ENCODE peak calls at places on chromosomes 12 and 14, in eight cellular contexts. U is AG04450, F is fibroblast of pulmonary artery, B is pancreas, M is testis, K is SK-N-SH, T is H9, L is astrocyte. X is an unnamed sample.

GRCh38 chr14:95741051-95741490 is 27.1 kb upstream of the TCL1A start:
- DNase-seq in B (no peak), F (no peak), T (no peak), U (no peak), K (no peak), L (no peak), M (no peak), X (no peak)

GRCh38 chr12:14256139-14256538 is 109.3 kb upstream of the ATF7IP start:
- DNase-seq in B (no peak), M (no peak), U (no peak), K (no peak), T (no peak), F (peak), L (peak), X (peak)

GRCh38 chr12:92019491-92020277 is 126.0 kb downstream of the BTG1 start:
- DNase-seq in U (no peak), F (no peak), T (no peak), L (no peak), M (no peak), B (no peak), K (no peak), X (no peak)

GRCh38 chr14:91413547-91414474 is 3.8 kb downstream of the CCDC88C start:
- DNase-seq in T (peak), U (no peak), K (no peak), L (no peak), M (no peak), F (no peak), B (peak), X (no peak)

GRCh38 chr14:51823706-51824105 is 36.7 kb upstream of the GNG2 start:
- DNase-seq in B (no peak), K (no peak), M (no peak), L (no peak), U (no peak), F (no peak), T (no peak), X (no peak)

GRCh38 chr12:89574736-89575208 is 48.9 kb upstream of the POC1B start:
- DNase-seq in F (peak), K (no peak), M (peak), U (peak), T (no peak), L (peak), B (no peak), X (peak)

GRCh38 chr14:69270795-69271708 is 11.1 kb downstream of the GALNT16 start:
- DNase-seq in T (no peak), U (no peak), M (no peak), B (no peak), L (peak), F (no peak), K (no peak), X (no peak)

GRCh38 chr12:75781532-75782046 is 250.0 kb downstream of the PHLDA1 start:
- DNase-seq in K (no peak), T (no peak), U (no peak), B (no peak), L (peak), M (no peak), F (peak), X (peak)

GRCh38 chr14:80275208-80275850 is 64.0 kb upstream of the DIO2 start:
- DNase-seq in K (no peak), F (peak), B (no peak), M (no peak), L (peak), T (no peak), U (no peak), X (peak)

GRCh38 chr14:71141701-71142374 is 234.6 kb downstream of the PCNX1 start:
- DNase-seq in M (no peak), T (no peak), K (no peak), B (no peak), U (no peak), L (peak), F (peak), X (peak)

GRCh38 chr14:64682173-64682710 is 22.0 kb upstream of the PLEKHG3 start:
- DNase-seq in B (peak), L (peak), F (peak), U (no peak), K (no peak), M (peak), T (peak), X (peak)

GRCh38 chr12:124545508-124546418 is 21.6 kb downstream of the NCOR2 start:
- DNase-seq in F (no peak), T (no peak), M (no peak), L (peak), B (peak), K (no peak), U (no peak), X (no peak)

GRCh38 chr12:78060186-78060585 is 229.5 kb downstream of the NAV3 start:
- DNase-seq in L (peak), K (no peak), T (no peak), B (no peak), U (peak), M (no peak), F (peak), X (peak)

GRCh38 chr12:109462868-109463692 is 14.0 kb downstream of the KCTD10 start:
- DNase-seq in T (peak), M (peak), K (peak), U (peak), L (peak), F (peak), B (no peak), X (peak)

GRCh38 chr12:12572659-12573058 is 10.0 kb upstream of the DUSP16 start:
- DNase-seq in L (no peak), U (no peak), F (no peak), B (no peak), M (no peak), T (no peak), K (no peak), X (no peak)

GRCh38 chr12:22765731-22766130 is 140.8 kb downstream of the ETNK1 start:
- DNase-seq in K (no peak), T (no peak), L (no peak), U (no peak), M (no peak), F (no peak), B (no peak), X (no peak)

DNA sequence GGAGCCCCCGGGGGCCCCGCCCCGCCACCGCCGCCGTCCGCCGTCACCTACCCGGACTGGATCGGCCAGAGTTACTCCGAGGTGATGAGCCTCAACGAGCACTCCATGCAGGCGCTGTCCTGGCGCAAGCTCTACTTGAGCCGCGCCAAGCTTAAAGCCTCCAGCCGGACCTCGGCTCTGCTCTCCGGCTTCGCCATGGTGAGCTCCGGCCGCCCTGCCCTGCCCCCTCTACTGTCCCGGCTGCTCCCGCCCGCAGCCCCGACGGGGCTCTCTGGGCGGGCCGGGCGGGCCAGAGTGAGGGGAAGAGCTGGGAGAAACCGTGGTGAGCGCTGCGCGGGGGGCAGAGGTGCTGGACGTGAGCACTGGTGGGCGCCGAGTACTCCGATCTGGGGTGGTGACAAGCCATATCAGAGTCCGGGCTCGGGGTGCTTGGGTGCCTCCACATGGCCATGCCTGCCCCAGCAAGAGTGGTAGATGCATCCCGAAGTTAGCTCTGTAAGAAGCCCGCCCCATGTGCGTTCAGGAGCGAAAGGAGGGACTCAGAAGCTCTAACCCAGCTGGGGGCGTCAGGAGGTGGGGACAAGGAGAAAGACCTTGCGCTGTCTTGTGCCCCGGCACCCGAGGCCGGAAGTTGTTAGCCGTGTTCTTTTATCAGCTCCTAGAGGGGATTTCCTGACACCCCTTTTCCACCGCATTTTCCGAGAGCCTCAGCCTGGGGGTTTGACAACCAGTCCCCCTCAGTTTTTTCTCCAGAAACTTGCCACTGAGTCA is 708 bp downstream of the ORAI1 start:
- DNase-seq in L (peak), K (peak), T (peak), M (peak), F (peak), U (no peak), B (peak), X (peak)
- TF ChIP-seq CTCF in L (no peak), K (peak), T (no peak), M (no peak), F (no peak), U (peak), B (no peak), X (no peak)

GRCh38 chr14:89337161-89337560 is 79.9 kb downstream of the FOXN3 start:
- DNase-seq in K (no peak), B (no peak), U (no peak), L (no peak), T (no peak), M (no peak), F (no peak), X (no peak)

GRCh38 chr14:89339579-89339978 is 77.5 kb downstream of the FOXN3 start:
- DNase-seq in F (peak), M (no peak), B (no peak), K (no peak), L (no peak), T (no peak), U (no peak), X (no peak)

GRCh38 chr14:89337912-89338311 is 79.1 kb downstream of the FOXN3 start:
- DNase-seq in M (peak), B (no peak), U (no peak), F (peak), T (no peak), L (no peak), K (no peak), X (no peak)

GRCh38 chr14:89339158-89339557 is 77.9 kb downstream of the FOXN3 start:
- DNase-seq in L (no peak), F (no peak), T (no peak), K (no peak), B (no peak), M (no peak), U (no peak), X (no peak)

DNA sequence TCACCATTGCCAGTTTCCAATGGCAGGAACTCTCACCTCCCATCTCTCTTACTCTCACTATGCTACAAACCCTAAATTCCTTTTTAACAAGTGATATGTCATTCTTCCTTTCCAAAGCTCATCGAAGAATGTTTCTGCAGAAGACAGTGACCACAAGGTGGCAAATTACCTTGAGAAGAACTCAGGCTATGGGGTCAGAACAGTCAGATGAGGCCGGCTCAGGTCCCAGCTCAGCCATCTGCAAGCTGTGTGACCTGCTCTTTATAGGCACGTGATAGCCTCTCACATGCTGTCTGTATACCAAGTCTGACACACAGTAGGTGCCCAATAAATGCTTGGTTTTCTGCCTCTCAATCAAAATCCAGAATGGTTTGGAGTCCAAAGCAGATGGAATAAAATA is 80.7 kb downstream of the FOXN3 start:
- DNase-seq in B (no peak), L (no peak), M (no peak), T (no peak), K (no peak), U (no peak), F (no peak), X (no peak)
- TF ChIP-seq CTCF in B (no peak), L (no peak), M (no peak), T (peak), K (no peak), U (no peak), F (no peak), X (no peak)

DNA sequence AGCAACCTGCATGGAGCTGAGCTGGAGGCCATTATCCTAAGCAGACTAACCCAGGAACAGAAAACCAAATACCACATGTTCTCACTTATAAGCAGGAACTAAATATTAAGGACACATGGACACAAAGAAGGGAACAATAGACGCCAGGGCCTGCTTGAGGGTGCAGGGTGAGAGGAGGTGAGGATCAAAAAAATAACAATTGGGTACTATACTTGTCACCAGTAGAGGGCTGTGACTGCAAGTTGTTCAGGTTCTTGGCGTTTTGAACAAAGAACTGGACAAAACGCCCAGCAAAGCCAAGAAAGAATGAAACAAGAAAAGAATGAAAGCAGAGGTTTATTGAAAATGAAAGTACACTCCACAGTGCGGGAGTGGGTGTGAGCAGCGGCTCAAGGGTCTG is 208.5 kb upstream of the NEDD1 start:
- DNase-seq in U (no peak), F (no peak), B (no peak), K (no peak), L (no peak), M (no peak), T (no peak), X (no peak)
- TF ChIP-seq CTCF in U (peak), F (peak), B (no peak), K (peak), L (no peak), M (no peak), T (peak), X (peak)

GRCh38 chr12:107317751-107318553 is 224.6 kb upstream of the CRY1 start:
- DNase-seq in K (peak), B (peak), F (peak), T (peak), U (peak), M (peak), L (peak), X (no peak)
- TF ChIP-seq CTCF in K (no peak), B (no peak), F (no peak), T (peak), U (peak), M (no peak), L (peak), X (no peak)

DNA sequence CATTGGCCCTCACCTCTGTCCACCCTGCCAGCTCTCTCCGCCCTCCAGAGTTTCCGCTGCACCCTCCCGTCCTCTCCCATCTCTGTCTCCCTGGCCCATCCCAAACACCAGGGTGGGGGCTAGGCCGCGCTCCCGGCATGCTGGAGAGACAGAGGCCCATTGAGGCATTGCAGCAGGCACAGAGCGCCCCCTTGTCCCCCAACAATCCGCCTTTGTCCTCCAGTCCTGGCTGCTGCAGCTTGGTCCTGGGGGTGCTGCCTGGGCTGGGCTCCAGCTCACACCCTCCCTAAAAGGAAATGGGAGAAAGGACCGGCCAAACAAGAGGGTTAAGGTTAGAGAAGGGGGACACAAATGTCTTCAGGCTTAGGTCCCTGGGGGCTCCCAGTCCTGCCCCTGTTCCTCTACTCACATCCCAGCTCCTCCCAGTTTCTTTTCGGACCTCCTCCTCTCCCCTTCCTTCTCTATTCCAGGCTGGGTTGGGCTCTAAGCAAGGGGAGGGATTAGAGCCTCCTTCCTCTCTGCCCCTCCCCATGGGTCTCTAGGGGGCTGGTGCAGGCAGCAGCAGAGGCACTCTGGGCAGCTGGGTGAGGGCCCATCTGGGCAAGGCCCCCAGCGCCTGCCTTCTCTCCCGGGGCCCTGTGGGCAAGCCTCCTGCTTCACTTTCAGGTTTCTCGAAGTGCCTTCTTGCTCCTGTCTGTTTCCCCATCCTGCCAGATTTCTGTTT is at the start of gene CMTM5:
- DNase-seq in L (no peak), B (no peak), U (no peak), T (peak), K (no peak), F (no peak), M (no peak), X (no peak)
- TF ChIP-seq CTCF in L (no peak), B (no peak), U (no peak), T (no peak), K (no peak), F (no peak), M (no peak), X (no peak)

GRCh38 chr14:93207468-93208308 is 632 bp downstream of the UBR7 start:
- DNase-seq in U (no peak), K (peak), L (peak), F (peak), M (peak), T (no peak), B (peak), X (peak)
- TF ChIP-seq CTCF in U (peak), K (peak), L (no peak), F (peak), M (peak), T (peak), B (no peak), X (peak)

GRCh38 chr12:93127582-93128331 is 198.7 kb upstream of the EEA1 start:
- DNase-seq in L (peak), T (peak), F (peak), B (no peak), M (peak), K (no peak), U (peak), X (peak)
- TF ChIP-seq CTCF in L (no peak), T (peak), F (peak), B (no peak), M (peak), K (no peak), U (peak), X (peak)

GRCh38 chr14:58878740-58879139 is 241.0 kb downstream of the DACT1 start:
- DNase-seq in L (no peak), K (no peak), M (no peak), T (no peak), B (no peak), F (no peak), U (no peak), X (no peak)

GRCh38 chr14:58887931-58888330 is 250.2 kb downstream of the DACT1 start:
- DNase-seq in F (no peak), U (no peak), K (no peak), B (no peak), M (no peak), L (no peak), T (no peak), X (no peak)

GRCh38 chr14:58882577-58883018 is 244.8 kb downstream of the DACT1 start:
- DNase-seq in F (peak), U (no peak), B (no peak), T (no peak), K (no peak), M (no peak), L (peak), X (peak)

GRCh38 chr14:58881433-58881832 is 243.7 kb downstream of the DACT1 start:
- DNase-seq in U (no peak), B (no peak), M (no peak), F (no peak), T (no peak), L (no peak), K (no peak), X (no peak)

DNA sequence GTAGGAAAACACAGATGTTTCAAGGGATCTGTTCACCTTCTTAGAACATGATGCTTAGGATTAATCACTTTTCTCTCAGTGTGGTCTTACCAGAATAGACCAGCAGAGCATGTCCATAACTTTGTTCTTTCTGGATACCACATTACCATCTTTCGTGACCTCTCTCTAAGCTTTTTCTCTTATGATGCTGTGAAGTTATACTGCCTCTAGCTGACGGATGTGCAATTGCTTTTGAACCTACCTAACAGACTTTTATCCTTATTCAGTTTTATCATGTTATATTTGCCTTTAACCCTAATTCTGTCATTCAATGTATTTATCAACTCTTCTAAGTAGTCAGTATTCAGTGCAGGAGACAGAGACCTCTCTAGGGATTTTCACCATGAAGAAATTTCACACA is 246.7 kb downstream of the DACT1 start:
- DNase-seq in U (no peak), F (no peak), T (no peak), M (no peak), L (no peak), K (no peak), B (no peak), X (no peak)
- TF ChIP-seq CTCF in U (peak), F (peak), T (peak), M (no peak), L (no peak), K (peak), B (no peak), X (peak)

DNA sequence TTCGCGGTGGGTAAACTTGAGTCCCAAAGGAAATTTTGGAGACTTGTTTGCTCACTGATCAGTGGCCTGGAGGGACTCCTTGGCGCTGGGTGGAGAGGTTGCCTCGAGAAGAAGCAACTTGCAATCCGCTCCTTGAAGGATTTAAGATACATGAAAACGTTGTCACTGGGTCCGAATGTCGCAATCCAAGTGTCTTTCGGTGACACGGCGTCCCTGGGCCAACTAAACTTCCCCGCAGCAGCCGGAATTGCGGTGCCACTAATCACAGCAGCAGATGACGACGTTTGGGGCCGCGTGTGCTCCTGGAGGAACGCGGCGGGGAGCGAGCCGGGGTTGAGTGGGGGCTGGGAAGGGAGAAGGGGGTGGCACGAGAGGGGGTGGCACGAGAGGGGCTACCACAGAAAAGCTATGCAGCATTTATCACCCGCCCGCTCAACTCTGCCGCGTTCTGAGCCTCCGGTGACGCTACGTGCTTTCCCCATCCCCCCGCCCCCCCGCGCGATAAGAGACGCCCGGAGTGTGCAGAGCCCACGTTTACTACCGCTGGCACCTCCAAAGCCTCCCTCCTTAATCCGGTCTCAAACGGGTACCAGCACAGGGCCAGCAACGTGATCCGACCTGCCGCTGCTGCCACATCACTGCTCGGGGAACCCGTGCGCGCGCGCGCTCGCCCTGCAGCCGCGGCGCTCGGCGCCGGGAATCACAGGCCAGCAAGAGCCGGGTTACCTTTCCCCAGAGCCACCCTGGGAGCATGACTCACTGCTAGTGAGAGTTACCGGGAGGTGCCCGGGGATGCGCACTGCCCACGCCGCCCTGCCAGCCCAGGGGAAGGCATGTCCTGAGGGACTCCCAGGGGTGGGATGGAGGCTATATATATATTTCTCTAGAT is 858 bp upstream of the BHLHE41 start:
- DNase-seq in T (peak), U (no peak), M (peak), L (peak), F (peak), K (peak), B (peak), X (peak)
- TF ChIP-seq CTCF in T (no peak), U (no peak), M (no peak), L (no peak), F (no peak), K (no peak), B (no peak), X (no peak)